ENCODE peak calls at places on chromosomes 4 and X, in six cellular contexts. N is cardiac muscle cell, A is lower lobe of right lung, V is activated B cell treated with CpG ODN at 0.5 μM for 24 hours, Q is left lung, X is right atrium auricular region. H is an unnamed sample.
A peak's percentile ranks its signal among the peaks of the same experiment; 100 is the strongest.

GRCh38 chrX:43552703-43553102 is 103.4 kb upstream of the MAOA start:
- DNase-seq in V (no peak), X (no peak), N (no peak), Q (no peak), A (no peak), H (no peak)

GRCh38 chr4:113874480-113874879 is 105.0 kb downstream of the ARSJ start:
- DNase-seq in A (no peak), X (no peak), Q (no peak), N (no peak), V (no peak), H (no peak)

GRCh38 chr4:19408488-19408887 is 843.2 kb upstream of the SLIT2 start:
- DNase-seq in Q (no peak), A (no peak), X (no peak), N (no peak), V (no peak), H (no peak)

GRCh38 chr4:14264437-14264836 is 636.9 kb upstream of the BOD1L1 start:
- DNase-seq in Q (no peak), X (no peak), N (peak; percentile 35), V (no peak), A (no peak), H (no peak)

GRCh38 chr4:124803641-124804040 is 91.1 kb upstream of the ANKRD50 start:
- DNase-seq in N (peak; percentile 22), A (no peak), Q (no peak), V (no peak), X (no peak), H (no peak)

GRCh38 chr4:163558539-163559044 is 64.1 kb downstream of the TMA16 start:
- DNase-seq in X (no peak), A (peak; percentile 54), N (no peak), Q (peak; percentile 38), V (peak; percentile 33), H (no peak)

GRCh38 chr4:140641789-140642439 is 73.2 kb upstream of the UCP1 start:
- DNase-seq in N (peak; percentile 10), Q (no peak), V (no peak), X (no peak), A (peak; percentile 56), H (no peak)

GRCh38 chrX:9765072-9765736 is 443 bp downstream of the GPR143 start:
- DNase-seq in X (no peak), Q (no peak), A (no peak), V (no peak), N (no peak), H (no peak)

GRCh38 chr4:150261571-150261970 is 183.3 kb downstream of the DCLK2 start:
- DNase-seq in X (no peak), Q (no peak), N (no peak), A (no peak), V (no peak), H (no peak)

GRCh38 chr4:82268826-82269193 is 105.0 kb downstream of the HNRNPD start:
- DNase-seq in V (no peak), A (no peak), X (no peak), Q (no peak), N (no peak), H (no peak)

GRCh38 chr4:188665466-188665865 is 526.2 kb downstream of the TRIML1 start:
- DNase-seq in X (no peak), N (no peak), A (no peak), V (no peak), Q (no peak), H (no peak)

GRCh38 chrX:30875957-30876356 is 13.1 kb downstream of the TAB3 start:
- DNase-seq in N (peak; percentile 63), V (no peak), Q (no peak), A (no peak), X (no peak), H (no peak)

GRCh38 chr4:76990288-76991080 is 40.9 kb downstream of the SEPTIN11 start:
- DNase-seq in A (no peak), V (no peak), X (no peak), N (peak; percentile 87), Q (no peak), H (no peak)

GRCh38 chr4:40264995-40265909 is 68.4 kb downstream of the RHOH start:
- DNase-seq in Q (peak; percentile 40), A (no peak), X (no peak), N (no peak), V (no peak), H (no peak)

GRCh38 chr4:181897935-181898334 is 345.3 kb upstream of the TENM3 start:
- DNase-seq in A (no peak), V (no peak), Q (no peak), N (peak; percentile 63), X (no peak), H (no peak)

GRCh38 chr4:184529283-184529682 is 54.9 kb upstream of the IRF2 start:
- DNase-seq in N (no peak), X (no peak), V (no peak), Q (no peak), A (no peak), H (no peak)

GRCh38 chr4:118586357-118586790 is 98.8 kb upstream of the METTL14 start:
- DNase-seq in Q (no peak), N (no peak), X (peak; percentile 77), V (no peak), A (no peak), H (no peak)

GRCh38 chr4:8765084-8765483 is 106.6 kb downstream of the HMX1 start:
- DNase-seq in V (no peak), N (no peak), Q (no peak), A (no peak), X (no peak), H (no peak)

GRCh38 chr4:109408711-109409110 is 24.9 kb upstream of the SEC24B start:
- DNase-seq in N (no peak), Q (no peak), X (no peak), V (no peak), A (no peak), H (no peak)

GRCh38 chr4:86302242-86302641 is 57.6 kb downstream of the MAPK10 start:
- DNase-seq in N (peak; percentile 92), Q (peak; percentile 35), A (no peak), V (no peak), X (peak; percentile 76), H (no peak)

GRCh38 chrX:150044556-150044955 is 106.3 kb upstream of the EOLA2 start:
- DNase-seq in N (peak; percentile 24), V (no peak), X (no peak), Q (no peak), A (no peak), H (no peak)

DNA sequence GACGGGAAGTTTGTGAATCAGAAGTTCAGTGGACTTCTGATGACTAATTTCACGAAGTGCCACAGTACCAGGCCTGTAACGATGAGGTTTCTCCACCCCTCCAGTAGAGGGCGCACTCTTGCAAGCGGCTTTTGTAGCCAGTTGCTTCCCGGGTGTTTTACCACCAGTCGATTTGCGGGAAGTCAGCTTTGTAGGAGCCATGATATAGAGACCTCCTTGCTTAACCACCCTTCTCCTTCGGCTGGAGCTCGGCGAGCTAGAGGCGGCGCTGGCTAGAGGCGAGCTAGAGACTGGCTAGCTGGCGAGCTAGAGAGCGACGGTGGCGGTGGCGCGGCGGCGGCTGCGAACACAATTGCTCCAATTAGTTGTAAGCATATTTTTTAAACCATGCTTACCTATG is 72.0 kb downstream of the IL1RAPL1 start:
- DNase-seq in Q (no peak), A (no peak), X (no peak), V (no peak), N (no peak), H (no peak)
- TF ChIP-seq CTCF in Q (no peak), A (no peak), X (no peak), V (no peak), N (peak; percentile 10), H (no peak)

GRCh38 chrX:140050906-140051305 is 85.6 kb upstream of the CXorf66 start:
- DNase-seq in X (no peak), Q (no peak), A (no peak), V (no peak), N (peak; percentile 8), H (no peak)
- TF ChIP-seq CTCF in X (no peak), Q (peak; percentile 24), A (no peak), V (no peak), N (peak; percentile 24), H (peak; percentile 30)

GRCh38 chr4:4762300-4762699 is 97.2 kb upstream of the MSX1 start:
- DNase-seq in X (no peak), V (no peak), N (no peak), Q (no peak), A (no peak), H (no peak)

GRCh38 chr4:4762909-4763814 is 96.3 kb upstream of the MSX1 start:
- DNase-seq in A (no peak), X (no peak), N (peak; percentile 83), V (peak; percentile 20), Q (no peak), H (no peak)

GRCh38 chr4:4759883-4760282 is 99.6 kb upstream of the MSX1 start:
- DNase-seq in V (no peak), A (no peak), N (no peak), X (no peak), Q (no peak), H (no peak)

GRCh38 chr4:4759233-4759632 is 100.2 kb upstream of the MSX1 start:
- DNase-seq in N (no peak), A (no peak), Q (no peak), X (no peak), V (no peak), H (peak; percentile 55)

DNA sequence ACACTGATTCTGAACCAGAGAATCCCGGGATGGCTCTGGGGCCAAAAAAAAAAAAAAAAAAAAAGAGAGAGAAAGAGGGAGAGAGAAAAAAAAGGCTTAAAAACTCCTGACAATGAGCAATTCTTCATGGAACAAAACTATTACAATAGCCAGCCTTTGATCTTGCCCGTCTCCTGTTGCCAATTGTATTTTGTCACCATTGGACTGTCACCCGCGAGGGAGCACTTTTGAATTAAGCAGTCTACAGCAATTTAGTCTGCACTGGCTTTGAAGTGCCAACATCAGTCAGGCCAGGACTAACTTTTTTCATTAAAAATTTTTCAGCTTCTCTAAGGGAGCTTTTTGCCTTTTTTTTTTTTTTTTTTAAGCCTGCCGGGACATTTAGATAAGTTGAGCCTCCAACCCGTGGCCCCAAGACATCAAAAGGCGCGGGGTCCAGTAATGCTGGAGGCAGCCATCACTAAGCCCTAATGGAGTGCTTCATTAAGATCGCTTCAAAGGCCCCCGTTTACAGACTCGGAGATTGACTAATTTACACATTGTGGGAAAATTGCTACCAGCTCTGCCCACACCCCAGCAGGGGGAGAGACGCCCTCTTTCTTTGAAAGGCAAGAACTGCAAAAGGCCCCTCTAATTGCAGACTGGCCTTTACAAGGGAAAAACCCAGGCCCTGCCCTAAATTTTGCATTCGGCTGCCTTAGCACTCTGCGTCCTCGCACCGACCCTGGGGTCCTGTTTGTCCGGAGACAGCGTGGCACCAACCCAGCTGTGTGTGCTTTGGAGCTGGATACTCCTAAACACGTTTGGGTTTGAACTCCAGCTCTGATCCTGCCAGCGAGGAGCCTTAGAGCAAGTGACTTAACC is 98.1 kb upstream of the MSX1 start:
- DNase-seq in Q (no peak), X (no peak), N (peak; percentile 5), V (no peak), A (no peak), H (no peak)
- TF ChIP-seq CTCF in Q (no peak), X (no peak), N (peak; percentile 30), V (no peak), A (no peak), H (peak; percentile 61)

DNA sequence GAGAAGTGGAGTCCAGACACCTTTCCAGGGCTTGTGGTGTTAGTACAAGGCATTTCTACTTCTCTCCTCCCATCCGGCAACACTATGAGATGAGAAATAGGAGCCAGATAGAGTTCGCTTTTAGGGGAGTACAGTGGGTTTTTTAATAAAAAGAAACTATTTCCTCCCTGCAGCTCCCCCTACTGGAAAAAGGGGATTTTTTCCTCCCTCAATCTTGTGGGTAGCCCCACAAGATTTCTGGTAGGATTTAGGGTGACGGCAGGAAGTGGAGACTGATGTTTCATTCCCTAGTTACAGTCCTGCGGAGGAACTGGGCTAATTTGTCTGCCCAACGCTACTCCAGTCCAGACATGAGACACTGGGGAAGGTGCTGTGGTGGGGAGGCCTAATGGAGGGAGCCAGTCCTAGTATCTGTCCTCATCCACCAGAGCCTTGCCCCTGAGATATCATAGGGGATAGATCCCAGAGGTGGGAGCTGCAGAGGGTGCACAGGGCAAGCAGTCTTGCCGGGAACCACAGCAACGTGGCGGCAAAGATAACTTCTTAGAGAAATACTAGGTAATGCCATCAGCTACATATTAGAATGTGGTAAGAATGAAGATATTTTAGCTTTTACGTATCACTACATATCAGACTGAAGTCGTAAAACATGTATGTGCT is 45.6 kb upstream of the PRKG2 start:
- DNase-seq in X (no peak), A (no peak), Q (no peak), V (no peak), N (peak; percentile 14), H (no peak)
- TF ChIP-seq CTCF in X (no peak), A (peak; percentile 22), Q (peak; percentile 15), V (no peak), N (peak; percentile 48), H (peak; percentile 26)